ENCODE peak calls at places on chromosomes 3 and 15, in five cellular contexts. M is sigmoid colon, W is epithelial cell of esophagus, Z is esophagus muscularis mucosa, X is tibial nerve. V is an unnamed sample.

GRCh38 chr15:28098766-28099554 is at the start of gene OCA2:
- DNase-seq in M (peak), W (peak), X (no peak), Z (no peak), V (no peak)

GRCh38 chr3:18951333-18951732 is 197.0 kb upstream of the KCNH8 start:
- DNase-seq in X (no peak), W (no peak), Z (no peak), M (no peak), V (no peak)

GRCh38 chr3:119315600-119316312 is 21.6 kb downstream of the ARHGAP31 start:
- DNase-seq in W (no peak), Z (no peak), X (no peak), M (no peak), V (no peak)

GRCh38 chr3:61221759-61222362 is 29.4 kb downstream of the FHIT start:
- DNase-seq in W (no peak), Z (no peak), X (no peak), M (no peak), V (no peak)

GRCh38 chr3:8705575-8705974 is 28.0 kb upstream of the CAV3 start:
- DNase-seq in W (no peak), X (no peak), M (no peak), Z (no peak), V (no peak)

GRCh38 chr3:58065700-58066167 is 57.5 kb downstream of the FLNB start:
- DNase-seq in M (no peak), Z (no peak), W (no peak), X (no peak), V (no peak)

GRCh38 chr15:77665530-77666295 is 33.0 kb upstream of the LINGO1 start:
- DNase-seq in W (no peak), M (no peak), X (no peak), Z (no peak), V (no peak)

GRCh38 chr3:129560931-129561594 is 18.1 kb downstream of the H1-8 start:
- DNase-seq in X (peak), M (peak), W (no peak), Z (no peak), V (no peak)

GRCh38 chr3:6716374-6716773 is 144.5 kb upstream of the GRM7 start:
- DNase-seq in W (no peak), Z (no peak), X (no peak), M (no peak), V (no peak)

GRCh38 chr3:155701882-155702465 is 42.9 kb downstream of the PLCH1 start:
- DNase-seq in Z (no peak), W (peak), M (no peak), X (no peak), V (peak)

GRCh38 chr3:113532698-113533533 is 561 bp downstream of the SIDT1 start:
- DNase-seq in M (no peak), W (peak), Z (no peak), X (no peak), V (no peak)
- TF ChIP-seq CTCF in M (no peak), W (no peak), Z (no peak), X (no peak), V (no peak)

DNA sequence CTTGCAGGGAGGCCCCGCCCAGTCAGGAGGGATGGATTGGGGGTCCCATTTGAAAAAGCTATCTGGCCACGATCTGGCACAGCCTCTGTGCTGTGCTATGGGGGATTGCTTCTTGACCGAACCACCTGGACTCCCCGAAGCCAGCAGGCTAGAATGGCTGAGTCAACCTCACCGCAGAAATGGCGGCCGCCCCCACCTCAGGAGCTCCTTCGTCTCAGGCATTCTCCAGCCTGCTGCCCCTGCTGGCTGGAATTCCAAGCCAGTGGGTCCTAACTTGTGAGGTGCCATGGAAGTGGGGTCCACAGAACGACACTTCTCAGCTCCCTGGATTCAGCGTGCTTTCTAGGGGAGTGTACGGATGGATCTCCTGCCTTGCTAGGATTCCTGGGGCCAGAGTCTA is 180.5 kb upstream of the TRIM42 start:
- DNase-seq in M (no peak), Z (no peak), W (no peak), X (no peak), V (no peak)
- TF ChIP-seq CTCF in M (no peak), Z (no peak), W (no peak), X (no peak), V (no peak)

DNA sequence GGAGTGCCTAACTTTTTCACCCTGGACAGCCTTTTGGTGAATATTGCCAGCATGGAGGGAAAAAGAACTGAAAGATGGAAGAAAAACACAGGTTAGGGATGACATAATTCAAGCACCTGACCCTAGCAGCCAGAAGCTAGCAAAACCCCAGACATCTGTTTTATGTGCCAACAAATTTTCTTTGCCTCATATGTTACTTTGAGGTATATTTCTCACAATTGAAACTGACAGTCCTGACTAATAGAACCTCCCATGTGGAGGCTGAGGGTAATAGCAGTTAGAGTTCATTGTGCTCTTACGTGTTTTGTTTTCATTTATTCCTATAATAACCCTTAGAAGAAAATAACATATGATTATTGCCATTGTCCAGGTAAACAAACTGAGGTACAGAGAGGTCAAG is 71.5 kb upstream of the SLC25A26 start:
- DNase-seq in Z (no peak), M (no peak), W (no peak), X (no peak), V (no peak)
- TF ChIP-seq CTCF in Z (no peak), M (no peak), W (no peak), X (no peak), V (no peak)

GRCh38 chr15:88603885-88604284 is 17.3 kb upstream of the AEN start:
- DNase-seq in W (no peak), M (no peak), Z (no peak), X (no peak), V (no peak)
- TF ChIP-seq CTCF in W (no peak), M (no peak), Z (no peak), X (no peak), V (no peak)

DNA sequence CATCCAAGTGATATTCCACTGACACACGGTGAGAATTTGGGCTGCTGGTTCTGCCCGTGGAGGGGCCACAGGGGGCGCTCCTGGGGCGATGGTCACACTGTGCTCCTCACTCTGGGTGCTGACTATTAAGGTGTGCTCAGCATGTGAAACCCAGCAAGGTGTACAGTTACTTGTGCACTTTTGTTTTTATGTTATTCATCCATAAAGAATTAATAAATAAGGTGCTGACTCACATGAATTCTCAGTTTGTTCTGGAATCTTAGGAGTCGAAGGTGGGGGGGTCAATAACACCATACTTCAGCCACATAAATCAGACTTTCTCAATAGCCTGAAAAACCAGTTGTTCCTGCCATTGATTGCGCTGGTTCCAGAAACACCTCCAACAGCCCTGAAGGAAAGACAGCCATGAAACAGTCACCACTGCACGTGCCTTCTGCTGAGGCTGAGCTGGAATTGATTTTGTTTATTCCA is 53.5 kb upstream of the SPATA12 start:
- DNase-seq in Z (no peak), M (peak), X (no peak), W (peak), V (peak)
- TF ChIP-seq CTCF in Z (no peak), M (no peak), X (no peak), W (peak), V (peak)

GRCh38 chr15:80310776-80311175 is 58.8 kb upstream of the CTXND1 start:
- DNase-seq in Z (no peak), M (no peak), X (no peak), W (no peak), V (no peak)

GRCh38 chr15:80308002-80308401 is 56.0 kb upstream of the CTXND1 start:
- DNase-seq in M (no peak), X (no peak), W (no peak), Z (no peak), V (no peak)

DNA sequence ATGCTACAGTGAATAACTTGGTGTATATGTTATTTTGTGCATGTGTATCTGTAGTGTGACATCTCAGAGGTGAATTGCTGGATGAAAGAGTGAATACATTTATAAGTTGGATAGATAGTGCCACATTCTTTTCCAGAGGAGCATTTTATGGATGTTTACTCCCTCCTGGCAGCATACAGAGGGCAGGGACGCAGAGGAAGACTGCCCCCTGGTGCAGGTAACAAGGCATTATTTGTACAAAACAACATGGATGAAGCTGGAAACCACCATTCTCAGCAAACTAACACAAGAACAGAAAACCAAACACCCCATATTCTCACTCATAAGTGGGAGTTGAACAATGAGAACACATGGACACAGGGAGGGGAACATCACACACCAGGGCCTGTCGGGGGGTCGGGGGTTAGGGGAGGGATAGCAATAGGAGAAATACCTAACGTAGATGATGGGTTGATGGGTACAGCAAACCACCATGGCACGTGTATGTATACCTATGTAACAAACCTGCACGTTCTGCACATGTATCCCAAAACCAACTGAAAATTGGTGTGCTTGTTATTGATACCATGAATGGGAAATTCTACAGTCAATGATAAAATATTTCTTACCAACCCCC is 57.9 kb upstream of the CTXND1 start:
- DNase-seq in Z (no peak), M (no peak), X (no peak), W (peak), V (peak)
- TF ChIP-seq CTCF in Z (no peak), M (no peak), X (peak), W (peak), V (peak)

V was measured in MCF 10A.